ENCODE peak calls at places on chromosome 22, in seven cellular contexts. P is NCI-H1694 treated with DMSO at 0.1 percent for 48 hours; Y is stimulated activated naive B cell treated with anti-CD40 and anti-IgM and Interleukin-4, amounts not matched to agents 10 μg/mL and 1 μg/mL and 100 μg/mL, for 72 hours; R is GM04503; J is activated T-helper 1 cell treated with anti-CD3 and anti-CD28 coated beads, Interleukin-12 subunit alpha, Interleukin-12 subunit beta, Interleukin-2, Interleukin-4 antibody, amounts not matched to agents 30 ng/mL and 10 ng/mL and 1 ng/mL, durations not matched to agents 14 hours and 24 hours and 36 hours; Z is germinal center; N is mammary epithelial cell. K is an unnamed sample.
A peak's percentile ranks its signal among the peaks of the same experiment; 100 is the strongest.

GRCh38 chr22:46900549-46900948 is 138.1 kb downstream of the TBC1D22A start:
- DNase-seq in J (no peak), Z (no peak), R (no peak), Y (no peak), N (no peak), P (no peak), K (no peak)

GRCh38 chr22:24146190-24146616 is 35.1 kb upstream of the SUSD2 start:
- DNase-seq in Y (no peak), R (peak; percentile 83), J (no peak), N (no peak), Z (peak; percentile 53), P (no peak), K (peak; percentile 31)

GRCh38 chr22:40396882-40397281 is 26.5 kb downstream of the SGSM3 start:
- DNase-seq in R (no peak), N (peak; percentile 60), Z (no peak), J (no peak), P (peak; percentile 78), Y (no peak), K (peak; percentile 96)

GRCh38 chr22:49523374-49524008 is 304.2 kb downstream of the BRD1 start:
- DNase-seq in N (no peak), J (no peak), Y (no peak), P (no peak), Z (no peak), R (no peak), K (no peak)

GRCh38 chr22:30878516-30879365 is 89.8 kb downstream of the MORC2 start:
- DNase-seq in Z (no peak), J (no peak), Y (no peak), R (no peak), P (peak; percentile 16), N (no peak), K (no peak)

GRCh38 chr22:33652596-33652995 is 267.7 kb downstream of the LARGE1 start:
- DNase-seq in R (no peak), Y (no peak), P (no peak), J (no peak), N (peak; percentile 38), Z (no peak), K (no peak)

GRCh38 chr22:49331223-49331815 is 496.4 kb downstream of the BRD1 start:
- DNase-seq in R (no peak), Z (no peak), Y (no peak), P (no peak), N (no peak), J (no peak), K (no peak)

GRCh38 chr22:35727436-35727835 is 9.8 kb downstream of the APOL5 start:
- DNase-seq in J (no peak), P (no peak), N (no peak), R (no peak), Z (no peak), Y (no peak), K (no peak)

GRCh38 chr22:50190182-50190951 is 4.7 kb downstream of the TRABD start:
- DNase-seq in N (peak; percentile 78), R (no peak), Y (peak; percentile 91), Z (peak; percentile 86), P (peak; percentile 82), J (peak; percentile 81), K (peak; percentile 72)